ENCODE peak calls at places on chromosomes 5 and 9, in five cellular contexts. One of them, this sample, is unnamed.

GRCh38 chr5:141822134-141822533 is 56.1 kb downstream of the PCDH1 start:
- DNase-seq in GM23248: peak; percentile 74
- DNase-seq in OCI-LY7: no peak
- DNase-seq in effector memory CD4-positive, alpha-beta T cell: no peak
- DNase-seq in H7: no peak
- DNase-seq in this sample: no peak

GRCh38 chr5:96080557-96080956 is 118.9 kb upstream of the ELL2 start:
- DNase-seq in GM23248: peak; percentile 69
- DNase-seq in OCI-LY7: no peak
- DNase-seq in effector memory CD4-positive, alpha-beta T cell: no peak
- DNase-seq in H7: no peak
- DNase-seq in this sample: no peak

GRCh38 chr5:82664711-82665110 is 386.6 kb upstream of the RPS23 start:
- DNase-seq in GM23248: no peak
- DNase-seq in OCI-LY7: no peak
- DNase-seq in effector memory CD4-positive, alpha-beta T cell: no peak
- DNase-seq in H7: no peak
- DNase-seq in this sample: no peak

GRCh38 chr5:73865315-73865714 is 239.3 kb downstream of the ARHGEF28 start:
- DNase-seq in GM23248: no peak
- DNase-seq in OCI-LY7: no peak
- DNase-seq in effector memory CD4-positive, alpha-beta T cell: no peak
- DNase-seq in H7: no peak
- DNase-seq in this sample: no peak

GRCh38 chr5:172362755-172363154 is 79.2 kb upstream of the UBTD2 start:
- DNase-seq in GM23248: peak; percentile 78
- DNase-seq in OCI-LY7: no peak
- DNase-seq in effector memory CD4-positive, alpha-beta T cell: no peak
- DNase-seq in H7: no peak
- DNase-seq in this sample: no peak

GRCh38 chr9:110332766-110333165 is 4.9 kb downstream of the TXNDC8 start:
- DNase-seq in GM23248: no peak
- DNase-seq in OCI-LY7: no peak
- DNase-seq in effector memory CD4-positive, alpha-beta T cell: no peak
- DNase-seq in H7: no peak
- DNase-seq in this sample: no peak

GRCh38 chr9:118637681-118638080 is 731.6 kb downstream of the BRINP1 start:
- DNase-seq in GM23248: no peak
- DNase-seq in OCI-LY7: no peak
- DNase-seq in effector memory CD4-positive, alpha-beta T cell: no peak
- DNase-seq in H7: no peak
- DNase-seq in this sample: no peak

GRCh38 chr5:93621340-93621872 is 38.4 kb downstream of the NR2F1 start:
- DNase-seq in GM23248: no peak
- DNase-seq in OCI-LY7: no peak
- DNase-seq in effector memory CD4-positive, alpha-beta T cell: no peak
- DNase-seq in H7: no peak
- DNase-seq in this sample: peak; percentile 11

GRCh38 chr9:792331-793260 is 48.9 kb upstream of the DMRT1 start:
- DNase-seq in GM23248: no peak
- DNase-seq in OCI-LY7: no peak
- DNase-seq in effector memory CD4-positive, alpha-beta T cell: no peak
- DNase-seq in H7: no peak
- DNase-seq in this sample: no peak

GRCh38 chr9:134031783-134032182 is 6.5 kb downstream of the BRD3OS start:
- DNase-seq in GM23248: no peak
- DNase-seq in OCI-LY7: no peak
- DNase-seq in effector memory CD4-positive, alpha-beta T cell: no peak
- DNase-seq in H7: no peak
- DNase-seq in this sample: no peak

GRCh38 chr5:122120957-122121356 is 8.4 kb upstream of the ZNF474 start:
- DNase-seq in GM23248: peak; percentile 85
- DNase-seq in OCI-LY7: no peak
- DNase-seq in effector memory CD4-positive, alpha-beta T cell: no peak
- DNase-seq in H7: no peak
- DNase-seq in this sample: no peak

GRCh38 chr5:52007230-52007858 is 624.1 kb downstream of the ISL1 start:
- DNase-seq in GM23248: peak; percentile 63
- DNase-seq in OCI-LY7: peak; percentile 38
- DNase-seq in effector memory CD4-positive, alpha-beta T cell: no peak
- DNase-seq in H7: peak; percentile 12
- DNase-seq in this sample: no peak

GRCh38 chr5:81065492-81065891 is 105.3 kb downstream of the RASGRF2 start:
- DNase-seq in GM23248: no peak
- DNase-seq in OCI-LY7: no peak
- DNase-seq in effector memory CD4-positive, alpha-beta T cell: no peak
- DNase-seq in H7: no peak
- DNase-seq in this sample: no peak

GRCh38 chr9:122222741-122223140 is 6.0 kb downstream of the LHX6 start:
- DNase-seq in GM23248: no peak
- DNase-seq in OCI-LY7: no peak
- DNase-seq in effector memory CD4-positive, alpha-beta T cell: no peak
- DNase-seq in H7: peak; percentile 22
- DNase-seq in this sample: no peak

GRCh38 chr5:178353461-178353860 is 120.9 kb upstream of the PHYKPL start:
- DNase-seq in GM23248: no peak
- DNase-seq in OCI-LY7: no peak
- DNase-seq in effector memory CD4-positive, alpha-beta T cell: no peak
- DNase-seq in H7: no peak
- DNase-seq in this sample: no peak

GRCh38 chr5:172342907-172343306 is 59.3 kb upstream of the UBTD2 start:
- DNase-seq in GM23248: no peak
- DNase-seq in OCI-LY7: no peak
- DNase-seq in effector memory CD4-positive, alpha-beta T cell: no peak
- DNase-seq in H7: no peak
- DNase-seq in this sample: no peak

GRCh38 chr5:59798862-59799667 is 94.5 kb downstream of the PDE4D start:
- DNase-seq in GM23248: peak; percentile 36
- DNase-seq in OCI-LY7: peak; percentile 57
- DNase-seq in effector memory CD4-positive, alpha-beta T cell: no peak
- DNase-seq in H7: no peak
- DNase-seq in this sample: no peak

GRCh38 chr5:1033606-1034420 is 25.2 kb downstream of the NKD2 start:
- DNase-seq in GM23248: no peak
- DNase-seq in OCI-LY7: no peak
- DNase-seq in effector memory CD4-positive, alpha-beta T cell: no peak
- DNase-seq in H7: peak; percentile 34
- DNase-seq in this sample: no peak

GRCh38 chr5:40052812-40053211 is 626.9 kb upstream of the PTGER4 start:
- DNase-seq in GM23248: no peak
- DNase-seq in OCI-LY7: no peak
- DNase-seq in effector memory CD4-positive, alpha-beta T cell: no peak
- DNase-seq in H7: no peak
- DNase-seq in this sample: no peak

GRCh38 chr5:14510156-14510734 is 71.3 kb upstream of the OTULINL start:
- DNase-seq in GM23248: peak; percentile 44
- DNase-seq in OCI-LY7: peak; percentile 13
- DNase-seq in effector memory CD4-positive, alpha-beta T cell: no peak
- DNase-seq in H7: peak; percentile 25
- DNase-seq in this sample: no peak

GRCh38 chr5:66633754-66634153 is 37.6 kb downstream of the MAST4 start:
- DNase-seq in GM23248: no peak
- DNase-seq in OCI-LY7: no peak
- DNase-seq in effector memory CD4-positive, alpha-beta T cell: no peak
- DNase-seq in H7: peak; percentile 16
- DNase-seq in this sample: no peak

GRCh38 chr5:66889524-66889923 is 293.3 kb downstream of the MAST4 start:
- DNase-seq in GM23248: no peak
- DNase-seq in OCI-LY7: no peak
- DNase-seq in effector memory CD4-positive, alpha-beta T cell: no peak
- DNase-seq in H7: no peak
- DNase-seq in this sample: no peak